ENCODE peak calls at places on chromosomes 6 and 20, in seven cellular contexts. One of them, this sample, is unnamed.
A peak's percentile ranks its signal among the peaks of the same experiment; 100 is the strongest.

GRCh38 chr6:73504160-73504559 is 16.7 kb downstream of the EEF1A1 start:
- DNase-seq in Caco-2: no peak
- DNase-seq in GM12864: no peak
- DNase-seq in uterus: no peak
- DNase-seq in lung: no peak
- DNase-seq in astrocyte: no peak
- DNase-seq in kidney epithelial cell: no peak
- DNase-seq in this sample: no peak

GRCh38 chr20:38299963-38300362 is 4.0 kb upstream of the BPI start:
- DNase-seq in Caco-2: peak; percentile 87
- DNase-seq in GM12864: no peak
- DNase-seq in uterus: no peak
- DNase-seq in lung: peak; percentile 51
- DNase-seq in astrocyte: no peak
- DNase-seq in kidney epithelial cell: no peak
- DNase-seq in this sample: no peak

GRCh38 chr6:70706491-70707123 is 38.9 kb downstream of the SMAP1 start:
- DNase-seq in Caco-2: no peak
- DNase-seq in GM12864: no peak
- DNase-seq in uterus: no peak
- DNase-seq in lung: no peak
- DNase-seq in astrocyte: no peak
- DNase-seq in kidney epithelial cell: no peak
- DNase-seq in this sample: no peak

GRCh38 chr6:34773906-34774305 is 16.6 kb downstream of the SNRPC start:
- DNase-seq in Caco-2: no peak
- DNase-seq in GM12864: no peak
- DNase-seq in uterus: no peak
- DNase-seq in lung: no peak
- DNase-seq in astrocyte: no peak
- DNase-seq in kidney epithelial cell: no peak
- DNase-seq in this sample: no peak

GRCh38 chr6:79250107-79250514 is 15.6 kb upstream of the HMGN3 start:
- DNase-seq in Caco-2: no peak
- DNase-seq in GM12864: no peak
- DNase-seq in uterus: no peak
- DNase-seq in lung: no peak
- DNase-seq in astrocyte: no peak
- DNase-seq in kidney epithelial cell: no peak
- DNase-seq in this sample: no peak

GRCh38 chr6:54010340-54011276 is 100.6 kb upstream of the MLIP start:
- DNase-seq in Caco-2: peak; percentile 38
- DNase-seq in GM12864: no peak
- DNase-seq in uterus: no peak
- DNase-seq in lung: no peak
- DNase-seq in astrocyte: no peak
- DNase-seq in kidney epithelial cell: no peak
- DNase-seq in this sample: no peak

GRCh38 chr6:84522135-84522535 is 242.3 kb downstream of the TBX18 start:
- DNase-seq in Caco-2: peak; percentile 69
- DNase-seq in GM12864: no peak
- DNase-seq in uterus: no peak
- DNase-seq in lung: no peak
- DNase-seq in astrocyte: peak; percentile 94
- DNase-seq in kidney epithelial cell: peak; percentile 81
- DNase-seq in this sample: peak; percentile 39

GRCh38 chr6:77368660-77369313 is 94.5 kb downstream of the HTR1B start:
- DNase-seq in Caco-2: no peak
- DNase-seq in GM12864: no peak
- DNase-seq in uterus: no peak
- DNase-seq in lung: peak; percentile 44
- DNase-seq in astrocyte: no peak
- DNase-seq in kidney epithelial cell: no peak
- DNase-seq in this sample: no peak

GRCh38 chr6:110328231-110328630 is 29.9 kb downstream of the METTL24 start:
- DNase-seq in Caco-2: no peak
- DNase-seq in GM12864: no peak
- DNase-seq in uterus: no peak
- DNase-seq in lung: no peak
- DNase-seq in astrocyte: peak; percentile 83
- DNase-seq in kidney epithelial cell: no peak
- DNase-seq in this sample: peak; percentile 34

GRCh38 chr20:58721951-58722371 is 29.4 kb downstream of the NPEPL1 start:
- DNase-seq in Caco-2: peak; percentile 30
- DNase-seq in GM12864: no peak
- DNase-seq in uterus: peak; percentile 8
- DNase-seq in lung: peak; percentile 27
- DNase-seq in astrocyte: no peak
- DNase-seq in kidney epithelial cell: no peak
- DNase-seq in this sample: no peak

GRCh38 chr6:163287626-163288025 is 126.9 kb upstream of the QKI start:
- DNase-seq in Caco-2: no peak
- DNase-seq in GM12864: no peak
- DNase-seq in uterus: no peak
- DNase-seq in lung: no peak
- DNase-seq in astrocyte: peak; percentile 33
- DNase-seq in kidney epithelial cell: no peak
- DNase-seq in this sample: no peak

GRCh38 chr6:166221040-166221439 is 53.4 kb upstream of the TBXT start:
- DNase-seq in Caco-2: no peak
- DNase-seq in GM12864: no peak
- DNase-seq in uterus: no peak
- DNase-seq in lung: no peak
- DNase-seq in astrocyte: no peak
- DNase-seq in kidney epithelial cell: no peak
- DNase-seq in this sample: no peak

GRCh38 chr6:168104636-168105035 is 25.6 kb upstream of the FRMD1 start:
- DNase-seq in Caco-2: no peak
- DNase-seq in GM12864: no peak
- DNase-seq in uterus: no peak
- DNase-seq in lung: no peak
- DNase-seq in astrocyte: no peak
- DNase-seq in kidney epithelial cell: no peak
- DNase-seq in this sample: no peak

GRCh38 chr20:56328861-56329260 is 29.9 kb upstream of the FAM210B start:
- DNase-seq in Caco-2: no peak
- DNase-seq in GM12864: no peak
- DNase-seq in uterus: no peak
- DNase-seq in lung: no peak
- DNase-seq in astrocyte: no peak
- DNase-seq in kidney epithelial cell: no peak
- DNase-seq in this sample: no peak

GRCh38 chr6:44072959-44073611 is 54.2 kb downstream of the MRPL14 start:
- DNase-seq in Caco-2: peak; percentile 83
- DNase-seq in GM12864: peak; percentile 44
- DNase-seq in uterus: peak; percentile 80
- DNase-seq in lung: peak; percentile 71
- DNase-seq in astrocyte: peak; percentile 57
- DNase-seq in kidney epithelial cell: no peak
- DNase-seq in this sample: no peak

GRCh38 chr6:19433101-19433500 is 404.1 kb upstream of the ID4 start:
- DNase-seq in Caco-2: no peak
- DNase-seq in GM12864: no peak
- DNase-seq in uterus: no peak
- DNase-seq in lung: no peak
- DNase-seq in astrocyte: no peak
- DNase-seq in kidney epithelial cell: no peak
- DNase-seq in this sample: no peak

GRCh38 chr6:36807750-36808149 is 31.5 kb downstream of the CPNE5 start:
- DNase-seq in Caco-2: no peak
- DNase-seq in GM12864: no peak
- DNase-seq in uterus: no peak
- DNase-seq in lung: no peak
- DNase-seq in astrocyte: no peak
- DNase-seq in kidney epithelial cell: no peak
- DNase-seq in this sample: no peak
- TF ChIP-seq CTCF in Caco-2: no peak
- TF ChIP-seq CTCF in GM12864: no peak
- TF ChIP-seq CTCF in uterus: no peak
- TF ChIP-seq CTCF in lung: no peak
- TF ChIP-seq CTCF in astrocyte: no peak
- TF ChIP-seq CTCF in kidney epithelial cell: no peak
- TF ChIP-seq CTCF in this sample: no peak

GRCh38 chr6:134436281-134436815 is 118.4 kb upstream of the SGK1 start:
- DNase-seq in Caco-2: no peak
- DNase-seq in GM12864: peak; percentile 52
- DNase-seq in uterus: peak; percentile 20
- DNase-seq in lung: peak; percentile 47
- DNase-seq in astrocyte: peak; percentile 97
- DNase-seq in kidney epithelial cell: peak; percentile 93
- DNase-seq in this sample: peak; percentile 81
- H3K4me3 ChIP-seq in Caco-2: no peak overlapping the region
- H3K4me3 ChIP-seq in GM12864: no peak overlapping the region
- H3K4me3 ChIP-seq in uterus: no peak overlapping the region
- H3K4me3 ChIP-seq in lung: no peak overlapping the region
- H3K4me3 ChIP-seq in astrocyte: peak overlapping the region; percentile 43
- H3K4me3 ChIP-seq in kidney epithelial cell: peak overlapping the region; percentile 10
- H3K4me3 ChIP-seq in this sample: peak overlapping the region; percentile 12

DNA sequence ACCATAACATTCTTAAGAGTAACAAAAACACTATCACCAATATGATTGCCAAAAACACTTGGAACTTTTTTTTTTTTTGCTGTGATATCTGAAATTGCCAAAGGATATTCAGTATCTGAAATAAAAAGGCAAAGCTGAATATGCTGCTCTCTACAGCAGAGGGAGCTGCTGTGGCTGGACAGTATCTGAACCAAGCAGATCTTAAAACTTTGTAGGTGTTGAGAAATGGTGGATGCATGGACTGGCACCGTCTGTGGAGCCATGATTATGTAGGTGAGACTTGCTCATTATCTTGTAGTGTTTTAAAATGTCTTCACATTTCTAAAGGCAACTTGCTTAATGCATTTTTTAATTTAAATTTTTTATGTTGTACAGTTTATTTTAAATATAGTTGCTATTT is 9.2 kb downstream of the PDCD2 start:
- DNase-seq in Caco-2: no peak
- DNase-seq in GM12864: no peak
- DNase-seq in uterus: no peak
- DNase-seq in lung: no peak
- DNase-seq in astrocyte: no peak
- DNase-seq in kidney epithelial cell: no peak
- DNase-seq in this sample: no peak
- TF ChIP-seq CTCF in Caco-2: peak; percentile 50
- TF ChIP-seq CTCF in GM12864: no peak
- TF ChIP-seq CTCF in uterus: no peak
- TF ChIP-seq CTCF in lung: no peak
- TF ChIP-seq CTCF in astrocyte: peak; percentile 18
- TF ChIP-seq CTCF in kidney epithelial cell: peak; percentile 29
- TF ChIP-seq CTCF in this sample: peak; percentile 54

GRCh38 chr6:55239099-55239498 is 64.8 kb downstream of the HCRTR2 start:
- DNase-seq in Caco-2: no peak
- DNase-seq in GM12864: no peak
- DNase-seq in uterus: no peak
- DNase-seq in lung: no peak
- DNase-seq in astrocyte: peak; percentile 41
- DNase-seq in kidney epithelial cell: no peak
- DNase-seq in this sample: peak; percentile 93
- H3K4me3 ChIP-seq in Caco-2: no peak overlapping the region
- H3K4me3 ChIP-seq in GM12864: no peak overlapping the region
- H3K4me3 ChIP-seq in uterus: no peak overlapping the region
- H3K4me3 ChIP-seq in lung: no peak overlapping the region
- H3K4me3 ChIP-seq in astrocyte: no peak overlapping the region
- H3K4me3 ChIP-seq in kidney epithelial cell: no peak overlapping the region
- H3K4me3 ChIP-seq in this sample: no peak overlapping the region

DNA sequence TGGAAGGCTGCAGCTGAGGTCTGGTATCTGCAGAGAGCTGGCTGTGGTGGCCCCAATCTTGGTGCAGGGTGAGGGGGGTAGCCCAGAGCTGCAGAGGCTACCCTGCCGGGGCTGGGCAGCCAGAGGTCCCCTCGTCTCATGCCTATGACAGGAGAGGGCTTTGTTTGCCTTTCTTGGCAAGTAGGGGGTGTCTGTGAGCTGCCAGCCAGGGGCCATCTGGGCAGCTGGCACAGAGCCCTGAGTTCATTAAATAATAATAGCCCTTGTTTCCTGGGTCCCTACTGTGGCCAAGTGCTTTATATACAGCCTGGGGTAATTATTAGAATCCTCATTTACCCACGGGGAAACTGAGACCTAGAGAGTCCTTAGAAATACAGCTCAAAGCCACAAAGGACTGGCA is 66.6 kb downstream of the EZR start:
- DNase-seq in Caco-2: no peak
- DNase-seq in GM12864: no peak
- DNase-seq in uterus: no peak
- DNase-seq in lung: no peak
- DNase-seq in astrocyte: no peak
- DNase-seq in kidney epithelial cell: no peak
- DNase-seq in this sample: peak; percentile 59
- TF ChIP-seq CTCF in Caco-2: no peak
- TF ChIP-seq CTCF in GM12864: no peak
- TF ChIP-seq CTCF in uterus: no peak
- TF ChIP-seq CTCF in lung: no peak
- TF ChIP-seq CTCF in astrocyte: no peak
- TF ChIP-seq CTCF in kidney epithelial cell: peak; percentile 44
- TF ChIP-seq CTCF in this sample: peak; percentile 61